ENCODE peak calls at places on chromosomes 12 and 14, in ten cellular contexts. One of them, this sample, is unnamed.

GRCh38 chr12:44817687-44818086 is 58.4 kb downstream of the NELL2 start:
- DNase-seq in Daoy: no peak
- DNase-seq in NCI-H1092: no peak
- DNase-seq in lower lobe of right lung: no peak
- DNase-seq in K562: peak
- DNase-seq in activated gamma-delta T cell treated with Interleukin-2 at 50 U/mL for 16 hours: no peak
- DNase-seq in WTC11: no peak
- DNase-seq in erythroblast: no peak
- DNase-seq in small intestine: no peak
- DNase-seq in EH: no peak
- DNase-seq in this sample: no peak

GRCh38 chr12:89370411-89370810 is 18.1 kb upstream of the DUSP6 start:
- DNase-seq in Daoy: no peak
- DNase-seq in NCI-H1092: no peak
- DNase-seq in lower lobe of right lung: no peak
- DNase-seq in K562: no peak
- DNase-seq in activated gamma-delta T cell treated with Interleukin-2 at 50 U/mL for 16 hours: no peak
- DNase-seq in WTC11: no peak
- DNase-seq in erythroblast: peak
- DNase-seq in small intestine: no peak
- DNase-seq in EH: no peak
- DNase-seq in this sample: no peak

GRCh38 chr14:100341301-100342031 is 18.3 kb downstream of the SLC25A47 start:
- DNase-seq in Daoy: peak
- DNase-seq in NCI-H1092: no peak
- DNase-seq in lower lobe of right lung: peak
- DNase-seq in K562: no peak
- DNase-seq in activated gamma-delta T cell treated with Interleukin-2 at 50 U/mL for 16 hours: no peak
- DNase-seq in WTC11: no peak
- DNase-seq in erythroblast: no peak
- DNase-seq in small intestine: peak
- DNase-seq in EH: peak
- DNase-seq in this sample: peak

GRCh38 chr12:71057330-71057729 is 100.5 kb downstream of the TSPAN8 start:
- DNase-seq in Daoy: no peak
- DNase-seq in NCI-H1092: no peak
- DNase-seq in lower lobe of right lung: no peak
- DNase-seq in K562: no peak
- DNase-seq in activated gamma-delta T cell treated with Interleukin-2 at 50 U/mL for 16 hours: no peak
- DNase-seq in WTC11: no peak
- DNase-seq in erythroblast: no peak
- DNase-seq in small intestine: no peak
- DNase-seq in EH: no peak
- DNase-seq in this sample: no peak

GRCh38 chr12:119988440-119988787 is 622 bp upstream of the BICDL1 start:
- DNase-seq in Daoy: no peak
- DNase-seq in NCI-H1092: no peak
- DNase-seq in lower lobe of right lung: no peak
- DNase-seq in K562: no peak
- DNase-seq in activated gamma-delta T cell treated with Interleukin-2 at 50 U/mL for 16 hours: no peak
- DNase-seq in WTC11: no peak
- DNase-seq in erythroblast: no peak
- DNase-seq in small intestine: no peak
- DNase-seq in EH: peak
- DNase-seq in this sample: no peak

GRCh38 chr14:22561661-22562579 is 27.1 kb downstream of the DAD1 start:
- DNase-seq in Daoy: no peak
- DNase-seq in NCI-H1092: no peak
- DNase-seq in lower lobe of right lung: peak
- DNase-seq in K562: peak
- DNase-seq in activated gamma-delta T cell treated with Interleukin-2 at 50 U/mL for 16 hours: peak
- DNase-seq in WTC11: no peak
- DNase-seq in erythroblast: peak
- DNase-seq in small intestine: peak
- DNase-seq in EH: no peak
- DNase-seq in this sample: peak

GRCh38 chr14:97299661-97300060 is 502.5 kb downstream of the VRK1 start:
- DNase-seq in Daoy: no peak
- DNase-seq in NCI-H1092: no peak
- DNase-seq in lower lobe of right lung: no peak
- DNase-seq in K562: no peak
- DNase-seq in activated gamma-delta T cell treated with Interleukin-2 at 50 U/mL for 16 hours: peak
- DNase-seq in WTC11: peak
- DNase-seq in erythroblast: no peak
- DNase-seq in small intestine: peak
- DNase-seq in EH: no peak
- DNase-seq in this sample: no peak

GRCh38 chr12:55659486-55660385 is 23.0 kb downstream of the OR10P1 start:
- DNase-seq in Daoy: peak
- DNase-seq in NCI-H1092: no peak
- DNase-seq in lower lobe of right lung: no peak
- DNase-seq in K562: no peak
- DNase-seq in activated gamma-delta T cell treated with Interleukin-2 at 50 U/mL for 16 hours: no peak
- DNase-seq in WTC11: no peak
- DNase-seq in erythroblast: peak
- DNase-seq in small intestine: peak
- DNase-seq in EH: peak
- DNase-seq in this sample: no peak

GRCh38 chr12:31117203-31118011 is 43.7 kb downstream of the DDX11 start:
- DNase-seq in Daoy: peak
- DNase-seq in NCI-H1092: peak
- DNase-seq in lower lobe of right lung: no peak
- DNase-seq in K562: peak
- DNase-seq in activated gamma-delta T cell treated with Interleukin-2 at 50 U/mL for 16 hours: peak
- DNase-seq in WTC11: peak
- DNase-seq in erythroblast: peak
- DNase-seq in small intestine: peak
- DNase-seq in EH: peak
- DNase-seq in this sample: no peak

GRCh38 chr14:45426685-45427282 is 173.8 kb upstream of the MIS18BP1 start:
- DNase-seq in Daoy: peak
- DNase-seq in NCI-H1092: peak
- DNase-seq in lower lobe of right lung: no peak
- DNase-seq in K562: peak
- DNase-seq in activated gamma-delta T cell treated with Interleukin-2 at 50 U/mL for 16 hours: no peak
- DNase-seq in WTC11: no peak
- DNase-seq in erythroblast: peak
- DNase-seq in small intestine: peak
- DNase-seq in EH: peak
- DNase-seq in this sample: no peak

GRCh38 chr14:98959958-98960616 is 311.9 kb downstream of the BCL11B start:
- DNase-seq in Daoy: no peak
- DNase-seq in NCI-H1092: peak
- DNase-seq in lower lobe of right lung: no peak
- DNase-seq in K562: no peak
- DNase-seq in activated gamma-delta T cell treated with Interleukin-2 at 50 U/mL for 16 hours: no peak
- DNase-seq in WTC11: no peak
- DNase-seq in erythroblast: no peak
- DNase-seq in small intestine: peak
- DNase-seq in EH: no peak
- DNase-seq in this sample: no peak

GRCh38 chr12:34296143-34297041 is 274.1 kb downstream of the ALG10 start:
- DNase-seq in Daoy: no peak
- DNase-seq in NCI-H1092: no peak
- DNase-seq in lower lobe of right lung: peak
- DNase-seq in K562: no peak
- DNase-seq in activated gamma-delta T cell treated with Interleukin-2 at 50 U/mL for 16 hours: no peak
- DNase-seq in WTC11: peak
- DNase-seq in erythroblast: no peak
- DNase-seq in small intestine: no peak
- DNase-seq in EH: no peak
- DNase-seq in this sample: no peak

GRCh38 chr14:102363182-102363952 is 626 bp downstream of the TECPR2 start:
- DNase-seq in Daoy: peak
- DNase-seq in NCI-H1092: peak
- DNase-seq in lower lobe of right lung: peak
- DNase-seq in K562: peak
- DNase-seq in activated gamma-delta T cell treated with Interleukin-2 at 50 U/mL for 16 hours: peak
- DNase-seq in WTC11: peak
- DNase-seq in erythroblast: peak
- DNase-seq in small intestine: peak
- DNase-seq in EH: peak
- DNase-seq in this sample: no peak

GRCh38 chr14:71491925-71492324 is 440.3 kb upstream of the RGS6 start:
- DNase-seq in Daoy: no peak
- DNase-seq in NCI-H1092: no peak
- DNase-seq in lower lobe of right lung: no peak
- DNase-seq in K562: no peak
- DNase-seq in activated gamma-delta T cell treated with Interleukin-2 at 50 U/mL for 16 hours: no peak
- DNase-seq in WTC11: no peak
- DNase-seq in erythroblast: no peak
- DNase-seq in small intestine: no peak
- DNase-seq in EH: no peak
- DNase-seq in this sample: no peak

GRCh38 chr14:55921516-55921915 is 196.7 kb upstream of the PELI2 start:
- DNase-seq in Daoy: no peak
- DNase-seq in NCI-H1092: no peak
- DNase-seq in lower lobe of right lung: no peak
- DNase-seq in K562: no peak
- DNase-seq in activated gamma-delta T cell treated with Interleukin-2 at 50 U/mL for 16 hours: no peak
- DNase-seq in WTC11: no peak
- DNase-seq in erythroblast: no peak
- DNase-seq in small intestine: no peak
- DNase-seq in EH: no peak
- DNase-seq in this sample: no peak

GRCh38 chr12:125573293-125573692 is 508.1 kb downstream of the AACS start:
- DNase-seq in Daoy: no peak
- DNase-seq in NCI-H1092: no peak
- DNase-seq in lower lobe of right lung: no peak
- DNase-seq in K562: no peak
- DNase-seq in activated gamma-delta T cell treated with Interleukin-2 at 50 U/mL for 16 hours: no peak
- DNase-seq in WTC11: no peak
- DNase-seq in erythroblast: no peak
- DNase-seq in small intestine: no peak
- DNase-seq in EH: no peak
- DNase-seq in this sample: no peak

GRCh38 chr14:55446127-55446736 is 5.8 kb upstream of the TBPL2 start:
- DNase-seq in Daoy: peak
- DNase-seq in NCI-H1092: peak
- DNase-seq in lower lobe of right lung: no peak
- DNase-seq in K562: peak
- DNase-seq in activated gamma-delta T cell treated with Interleukin-2 at 50 U/mL for 16 hours: peak
- DNase-seq in WTC11: peak
- DNase-seq in erythroblast: peak
- DNase-seq in small intestine: peak
- DNase-seq in EH: peak
- DNase-seq in this sample: no peak

GRCh38 chr12:24776856-24777255 is 172.0 kb downstream of the BCAT1 start:
- DNase-seq in Daoy: no peak
- DNase-seq in NCI-H1092: no peak
- DNase-seq in lower lobe of right lung: no peak
- DNase-seq in K562: no peak
- DNase-seq in activated gamma-delta T cell treated with Interleukin-2 at 50 U/mL for 16 hours: no peak
- DNase-seq in WTC11: no peak
- DNase-seq in erythroblast: no peak
- DNase-seq in small intestine: no peak
- DNase-seq in EH: peak
- DNase-seq in this sample: no peak

GRCh38 chr12:13817131-13817530 is 164.3 kb downstream of the GRIN2B start:
- DNase-seq in Daoy: peak
- DNase-seq in NCI-H1092: no peak
- DNase-seq in lower lobe of right lung: no peak
- DNase-seq in K562: no peak
- DNase-seq in activated gamma-delta T cell treated with Interleukin-2 at 50 U/mL for 16 hours: no peak
- DNase-seq in WTC11: no peak
- DNase-seq in erythroblast: no peak
- DNase-seq in small intestine: peak
- DNase-seq in EH: no peak
- DNase-seq in this sample: no peak

GRCh38 chr14:68580676-68581075 is 212.2 kb downstream of the ZFP36L1 start:
- DNase-seq in Daoy: no peak
- DNase-seq in NCI-H1092: no peak
- DNase-seq in lower lobe of right lung: no peak
- DNase-seq in K562: no peak
- DNase-seq in activated gamma-delta T cell treated with Interleukin-2 at 50 U/mL for 16 hours: no peak
- DNase-seq in WTC11: no peak
- DNase-seq in erythroblast: no peak
- DNase-seq in small intestine: no peak
- DNase-seq in EH: no peak
- DNase-seq in this sample: no peak

GRCh38 chr12:79665488-79665887 is 25.3 kb downstream of the PAWR start:
- DNase-seq in Daoy: no peak
- DNase-seq in NCI-H1092: no peak
- DNase-seq in lower lobe of right lung: no peak
- DNase-seq in K562: no peak
- DNase-seq in activated gamma-delta T cell treated with Interleukin-2 at 50 U/mL for 16 hours: no peak
- DNase-seq in WTC11: no peak
- DNase-seq in erythroblast: no peak
- DNase-seq in small intestine: no peak
- DNase-seq in EH: no peak
- DNase-seq in this sample: no peak

GRCh38 chr12:46043972-46044520 is 53.7 kb upstream of the SCAF11 start:
- DNase-seq in Daoy: no peak
- DNase-seq in NCI-H1092: no peak
- DNase-seq in lower lobe of right lung: no peak
- DNase-seq in K562: no peak
- DNase-seq in activated gamma-delta T cell treated with Interleukin-2 at 50 U/mL for 16 hours: no peak
- DNase-seq in WTC11: no peak
- DNase-seq in erythroblast: no peak
- DNase-seq in small intestine: no peak
- DNase-seq in EH: no peak
- DNase-seq in this sample: no peak

GRCh38 chr12:72491399-72491798 is 219.2 kb downstream of the TRHDE start:
- DNase-seq in Daoy: no peak
- DNase-seq in NCI-H1092: no peak
- DNase-seq in lower lobe of right lung: no peak
- DNase-seq in K562: no peak
- DNase-seq in activated gamma-delta T cell treated with Interleukin-2 at 50 U/mL for 16 hours: no peak
- DNase-seq in WTC11: no peak
- DNase-seq in erythroblast: no peak
- DNase-seq in small intestine: no peak
- DNase-seq in EH: no peak
- DNase-seq in this sample: no peak

GRCh38 chr14:28952161-28952560 is 185.6 kb downstream of the FOXG1 start:
- DNase-seq in Daoy: no peak
- DNase-seq in NCI-H1092: no peak
- DNase-seq in lower lobe of right lung: no peak
- DNase-seq in K562: no peak
- DNase-seq in activated gamma-delta T cell treated with Interleukin-2 at 50 U/mL for 16 hours: no peak
- DNase-seq in WTC11: no peak
- DNase-seq in erythroblast: no peak
- DNase-seq in small intestine: no peak
- DNase-seq in EH: no peak
- DNase-seq in this sample: no peak

GRCh38 chr14:71050227-71050823 is 143.1 kb downstream of the PCNX1 start:
- DNase-seq in Daoy: no peak
- DNase-seq in NCI-H1092: no peak
- DNase-seq in lower lobe of right lung: no peak
- DNase-seq in K562: peak
- DNase-seq in activated gamma-delta T cell treated with Interleukin-2 at 50 U/mL for 16 hours: no peak
- DNase-seq in WTC11: no peak
- DNase-seq in erythroblast: no peak
- DNase-seq in small intestine: peak
- DNase-seq in EH: peak
- DNase-seq in this sample: no peak

GRCh38 chr12:14999421-15000047 is 26.7 kb downstream of the PDE6H start:
- DNase-seq in Daoy: peak
- DNase-seq in NCI-H1092: no peak
- DNase-seq in lower lobe of right lung: no peak
- DNase-seq in K562: no peak
- DNase-seq in activated gamma-delta T cell treated with Interleukin-2 at 50 U/mL for 16 hours: no peak
- DNase-seq in WTC11: no peak
- DNase-seq in erythroblast: peak
- DNase-seq in small intestine: no peak
- DNase-seq in EH: peak
- DNase-seq in this sample: no peak

GRCh38 chr12:26821212-26821701 is 11.7 kb downstream of the ITPR2 start:
- DNase-seq in Daoy: no peak
- DNase-seq in NCI-H1092: no peak
- DNase-seq in lower lobe of right lung: no peak
- DNase-seq in K562: no peak
- DNase-seq in activated gamma-delta T cell treated with Interleukin-2 at 50 U/mL for 16 hours: no peak
- DNase-seq in WTC11: no peak
- DNase-seq in erythroblast: no peak
- DNase-seq in small intestine: peak
- DNase-seq in EH: peak
- DNase-seq in this sample: no peak

GRCh38 chr12:10721654-10722501 is 1.2 kb downstream of the YBX3 start:
- DNase-seq in Daoy: peak
- DNase-seq in NCI-H1092: no peak
- DNase-seq in lower lobe of right lung: peak
- DNase-seq in K562: peak
- DNase-seq in activated gamma-delta T cell treated with Interleukin-2 at 50 U/mL for 16 hours: peak
- DNase-seq in WTC11: peak
- DNase-seq in erythroblast: peak
- DNase-seq in small intestine: peak
- DNase-seq in EH: peak
- DNase-seq in this sample: peak

This sample was measured in SIG-M5.